ENCODE peak calls at places on chromosomes 16 and 17, in seven cellular contexts. E is DND-41, S is GM23248, B is MM.1S, K is neuronal stem cell, L is fibroblast of lung, F is IMR-90. W is an unnamed sample.
A peak's percentile ranks its signal among the peaks of the same experiment; 100 is the strongest.

GRCh38 chr17:62902573-62903229 is 63.3 kb upstream of the TANC2 start:
- DNase-seq in E (no peak), S (no peak), B (no peak), K (no peak), L (no peak), F (no peak), W (no peak)

GRCh38 chr17:27578718-27579085 is 52.3 kb upstream of the LGALS9 start:
- DNase-seq in E (no peak), S (peak; percentile 48), B (no peak), K (no peak), L (peak; percentile 71), F (peak; percentile 68), W (peak; percentile 16)

GRCh38 chr17:17382901-17383300 is 79.7 kb downstream of the NT5M start:
- DNase-seq in E (no peak), S (no peak), B (no peak), K (no peak), L (no peak), F (no peak), W (no peak)

GRCh38 chr16:50144211-50144610 is 8.9 kb upstream of the TENT4B start:
- DNase-seq in E (no peak), S (no peak), B (no peak), K (no peak), L (no peak), F (no peak), W (no peak)

GRCh38 chr16:4342866-4343744 is 8.0 kb downstream of the PAM16 start:
- DNase-seq in E (no peak), S (no peak), B (no peak), K (no peak), L (no peak), F (no peak), W (no peak)

GRCh38 chr16:88923926-88924833 is 52.8 kb downstream of the CBFA2T3 start:
- DNase-seq in E (no peak), S (no peak), B (no peak), K (no peak), L (no peak), F (no peak), W (no peak)

GRCh38 chr17:51258756-51259573 is 884 bp downstream of the MBTD1 start:
- DNase-seq in E (peak; percentile 42), S (peak; percentile 53), B (no peak), K (no peak), L (peak; percentile 10), F (no peak), W (peak; percentile 38)

GRCh38 chr17:42188749-42189650 is 3.7 kb upstream of the HCRT start:
- DNase-seq in E (no peak), S (no peak), B (no peak), K (no peak), L (no peak), F (no peak), W (no peak)

GRCh38 chr16:25679468-25680010 is 12.2 kb upstream of the HS3ST4 start:
- DNase-seq in E (no peak), S (no peak), B (no peak), K (no peak), L (no peak), F (no peak), W (no peak)

GRCh38 chr17:77675816-77676799 is 282.4 kb upstream of the TNRC6C start:
- DNase-seq in E (no peak), S (no peak), B (no peak), K (peak; percentile 26), L (peak; percentile 14), F (no peak), W (no peak)

GRCh38 chr16:47388705-47389104 is 72.2 kb downstream of the ITFG1 start:
- DNase-seq in E (no peak), S (no peak), B (no peak), K (no peak), L (no peak), F (no peak), W (no peak)

GRCh38 chr16:85306071-85306792 is 194.0 kb upstream of the CIBAR2 start:
- DNase-seq in E (peak; percentile 73), S (peak; percentile 95), B (no peak), K (no peak), L (peak; percentile 72), F (peak; percentile 87), W (peak; percentile 75)

GRCh38 chr17:47700471-47701449 is 6.8 kb downstream of the TBKBP1 start:
- DNase-seq in E (no peak), S (no peak), B (no peak), K (no peak), L (no peak), F (no peak), W (no peak)

GRCh38 chr16:7014756-7015155 is 317.9 kb upstream of the RBFOX1 start:
- DNase-seq in E (no peak), S (no peak), B (no peak), K (no peak), L (no peak), F (no peak), W (no peak)

GRCh38 chr17:29241015-29241963 is 5.4 kb upstream of the CRYBA1 start:
- DNase-seq in E (no peak), S (peak; percentile 99), B (no peak), K (peak; percentile 63), L (peak; percentile 98), F (peak; percentile 98), W (peak; percentile 97)

GRCh38 chr17:48873696-48874443 is 18.7 kb upstream of the ATP5MC1 start:
- DNase-seq in E (no peak), S (no peak), B (no peak), K (no peak), L (no peak), F (no peak), W (no peak)

DNA sequence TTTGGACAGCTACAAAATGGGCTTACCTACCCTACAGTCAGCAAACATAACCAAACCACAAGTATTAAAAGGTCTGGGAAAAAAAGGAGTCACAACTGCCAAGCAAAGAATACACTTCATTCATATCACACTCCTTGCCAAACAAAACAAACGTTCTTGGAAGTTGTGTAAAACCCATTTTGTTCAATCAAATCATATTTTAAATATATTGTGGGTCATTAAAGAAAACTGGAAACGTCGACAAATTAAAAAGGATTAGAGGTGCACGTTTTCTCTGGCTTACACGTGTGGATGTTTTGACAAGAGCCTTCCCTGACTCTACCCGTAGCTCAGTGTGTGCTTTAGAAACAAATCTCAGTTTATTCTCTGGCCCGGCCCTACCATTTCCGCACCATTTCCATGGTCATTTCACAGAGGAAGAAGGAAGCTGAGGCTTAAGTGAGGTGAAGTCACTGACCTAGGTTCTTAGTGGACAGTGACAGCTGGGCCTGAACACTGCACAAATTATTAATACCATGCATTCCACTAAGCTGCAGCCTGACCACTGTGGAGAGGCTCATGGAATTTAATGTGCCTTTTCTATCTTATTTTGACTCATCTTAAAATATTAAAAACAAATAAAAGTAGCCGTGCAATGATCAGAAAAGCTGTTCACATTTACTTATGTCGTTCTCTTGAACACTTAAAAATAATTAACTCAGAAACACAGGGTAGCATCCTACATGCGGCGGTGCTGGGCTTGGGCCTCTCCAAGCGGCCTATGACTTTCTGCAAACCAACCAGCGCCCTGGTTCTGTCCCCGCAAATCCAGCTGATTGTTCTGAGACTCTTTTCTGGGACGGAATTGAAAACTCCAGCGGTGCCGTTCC is 961 bp downstream of the CEP112 start:
- DNase-seq in E (no peak), S (peak; percentile 70), B (no peak), K (no peak), L (peak; percentile 84), F (peak; percentile 79), W (peak; percentile 64)
- H3K9ac ChIP-seq in E (peak overlapping the region; percentile 80), S (peak overlapping the region; percentile 85), B (peak overlapping the region; percentile 78), K (peak overlapping the region; percentile 78), L (peak overlapping the region; percentile 72), F (peak overlapping the region; percentile 76), W (peak overlapping the region; percentile 89)

GRCh38 chr17:79597040-79597439 is 13.8 kb downstream of the RBFOX3 start:
- DNase-seq in E (no peak), S (no peak), B (no peak), K (no peak), L (no peak), F (no peak), W (no peak)

GRCh38 chr17:79595471-79595870 is 15.4 kb downstream of the RBFOX3 start:
- DNase-seq in E (no peak), S (no peak), B (no peak), K (no peak), L (no peak), F (no peak), W (no peak)

GRCh38 chr17:79594271-79594670 is 16.6 kb downstream of the RBFOX3 start:
- DNase-seq in E (no peak), S (no peak), B (no peak), K (no peak), L (no peak), F (no peak), W (no peak)

GRCh38 chr17:79597996-79598557 is 12.8 kb downstream of the RBFOX3 start:
- DNase-seq in E (no peak), S (no peak), B (no peak), K (no peak), L (no peak), F (no peak), W (no peak)

DNA sequence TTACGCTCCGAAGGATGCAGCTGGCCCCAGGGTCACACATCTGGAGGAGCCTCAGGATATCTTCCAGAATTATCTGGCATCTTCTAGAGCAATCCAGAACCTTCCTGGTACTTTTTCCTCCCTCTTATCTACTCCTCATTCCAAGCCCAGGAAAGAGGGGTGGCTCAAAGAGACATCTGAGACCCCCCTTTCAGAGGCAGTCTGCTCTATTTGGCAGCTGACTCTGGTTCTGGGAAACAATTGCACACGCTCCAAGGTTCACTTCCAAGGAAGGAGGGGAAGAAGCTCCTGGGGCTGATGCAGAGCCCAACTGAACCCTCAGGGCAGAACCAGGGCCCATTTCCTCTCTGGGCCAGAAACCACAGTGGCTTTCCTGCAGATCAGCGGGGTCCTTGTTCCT is 14.9 kb downstream of the RBFOX3 start:
- DNase-seq in E (no peak), S (no peak), B (no peak), K (no peak), L (no peak), F (no peak), W (no peak)
- H3K27me3 ChIP-seq in E (peaks cover 9% of the 10 kb centered on the region), S (peaks cover 14% of the 10 kb centered on the region), B (peaks cover 100% of the 10 kb centered on the region), K (peaks cover 4% of the 10 kb centered on the region), L (no peaks in the 10 kb centered on the region), F (peaks cover 9% of the 10 kb centered on the region), W (peaks cover 55% of the 10 kb centered on the region)

GRCh38 chr17:75975757-75976174 is 3.2 kb downstream of the ACOX1 start:
- DNase-seq in E (no peak), S (peak; percentile 30), B (no peak), K (no peak), L (no peak), F (no peak), W (peak; percentile 43)
- H3K4me3 ChIP-seq in E (no peak overlapping the region), S (peak overlapping the region; percentile 51), B (no peak overlapping the region), K (no peak overlapping the region), L (peak overlapping the region; percentile 17), F (no peak overlapping the region), W (peak overlapping the region; percentile 100)

DNA sequence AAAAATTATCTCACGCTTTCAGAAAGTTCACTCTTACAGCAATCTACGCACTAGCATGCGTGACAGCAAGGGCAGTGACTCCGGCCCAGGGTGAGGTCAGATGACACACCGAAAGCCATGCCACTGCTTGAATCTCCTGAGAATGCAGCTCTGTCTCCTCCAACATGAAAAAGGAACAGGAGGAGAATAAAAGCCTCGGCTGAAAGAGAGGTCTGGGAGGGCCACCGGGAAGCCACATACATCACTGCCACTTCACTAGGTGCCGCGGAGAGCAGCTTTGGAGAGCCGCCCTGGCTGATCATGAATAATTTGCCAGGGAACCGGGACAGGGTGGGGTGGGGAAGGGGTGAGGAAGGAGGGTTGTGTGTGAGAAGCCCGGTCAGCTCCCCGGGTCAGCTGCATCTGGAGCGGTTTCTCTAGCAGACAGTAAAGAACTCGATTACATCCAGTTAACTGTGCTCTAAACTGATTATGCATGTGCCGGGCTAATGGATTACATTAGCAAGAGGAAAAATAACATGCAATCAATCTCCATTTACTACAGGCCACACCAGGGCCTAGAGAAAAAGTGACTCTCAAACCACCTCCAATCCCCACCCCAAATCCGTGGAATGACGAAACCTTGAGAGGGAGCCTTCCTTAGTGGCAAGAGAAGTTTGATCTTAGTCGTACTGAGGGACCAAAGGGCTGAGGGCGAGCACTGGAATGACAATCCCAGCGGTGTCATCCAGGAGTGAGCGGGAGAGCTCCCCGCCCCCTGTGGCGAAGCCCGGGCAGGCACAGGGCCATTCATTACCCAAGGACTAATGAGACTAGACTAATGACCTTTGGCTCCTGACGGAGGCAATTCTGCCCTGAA is 100.3 kb downstream of the ZFHX3 start:
- DNase-seq in E (no peak), S (peak; percentile 29), B (no peak), K (peak; percentile 61), L (peak; percentile 24), F (no peak), W (no peak)
- H3K9ac ChIP-seq in E (no peak overlapping the region), S (no peak overlapping the region), B (no peak overlapping the region), K (no peak overlapping the region), L (peak overlapping the region; percentile 28), F (no peak overlapping the region), W (no peak overlapping the region)